ENCODE peak calls at places on chromosomes 7 and 10, in nine cellular contexts. X is occipital lobe, G is NCI-H345, C is activated gamma-delta T cell, H is brain microvascular endothelial cell, S is NCI-H748 treated with DMSO at 0.1 percent for 48 hours, R is cardiac muscle cell, Y is iPS-NIHi11, V is iris pigment epithelial cell. Z is an unnamed sample.

GRCh38 chr10:46033602-46034011 is 3.2 kb upstream of the NCOA4 start:
- DNase-seq in X (no peak), G (no peak), C (no peak), H (peak), S (no peak), R (peak), Y (no peak), V (peak), Z (no peak)

GRCh38 chr10:34555653-34556052 is 259.4 kb downstream of the PARD3 start:
- DNase-seq in X (no peak), G (no peak), C (no peak), H (no peak), S (no peak), R (no peak), Y (no peak), V (no peak), Z (no peak)

GRCh38 chr10:79446451-79447020 is 1.1 kb upstream of the ZCCHC24 start:
- DNase-seq in X (no peak), G (peak), C (peak), H (no peak), S (no peak), R (peak), Y (peak), V (no peak), Z (no peak)

GRCh38 chr10:11705687-11706086 is 36.5 kb upstream of the ECHDC3 start:
- DNase-seq in X (no peak), G (no peak), C (no peak), H (no peak), S (no peak), R (peak), Y (no peak), V (peak), Z (no peak)

GRCh38 chr10:131048595-131048994 is 262.9 kb downstream of the TCERG1L start:
- DNase-seq in X (no peak), G (no peak), C (no peak), H (no peak), S (no peak), R (no peak), Y (peak), V (no peak), Z (no peak)

GRCh38 chr10:50937230-50937907 is 51.9 kb upstream of the A1CF start:
- DNase-seq in X (no peak), G (peak), C (no peak), H (peak), S (no peak), R (peak), Y (peak), V (peak), Z (no peak)

GRCh38 chr10:103534621-103535498 is 41.4 kb downstream of the NEURL1 start:
- DNase-seq in X (no peak), G (peak), C (no peak), H (no peak), S (no peak), R (no peak), Y (peak), V (no peak), Z (peak)

GRCh38 chr10:101558671-101559595 is 29.1 kb downstream of the POLL start:
- DNase-seq in X (no peak), G (no peak), C (no peak), H (no peak), S (no peak), R (no peak), Y (no peak), V (no peak), Z (no peak)

GRCh38 chr7:114540291-114540690 is 125.7 kb downstream of the FOXP2 start:
- DNase-seq in X (no peak), G (no peak), C (no peak), H (no peak), S (no peak), R (no peak), Y (no peak), V (no peak), Z (no peak)

GRCh38 chr7:33739286-33739685 is 166.1 kb upstream of the BMPER start:
- DNase-seq in X (no peak), G (no peak), C (no peak), H (no peak), S (no peak), R (no peak), Y (no peak), V (no peak), Z (no peak)

GRCh38 chr7:491292-491957 is 28.2 kb downstream of the PDGFA start:
- DNase-seq in X (no peak), G (no peak), C (no peak), H (no peak), S (no peak), R (no peak), Y (no peak), V (no peak), Z (no peak)

GRCh38 chr7:148234715-148235114 is 355.9 kb upstream of the C7orf33 start:
- DNase-seq in X (no peak), G (no peak), C (no peak), H (no peak), S (no peak), R (no peak), Y (no peak), V (no peak), Z (no peak)

GRCh38 chr10:8379906-8380832 is 325.7 kb downstream of the GATA3 start:
- DNase-seq in X (no peak), G (no peak), C (no peak), H (no peak), S (no peak), R (no peak), Y (no peak), V (no peak), Z (no peak)

GRCh38 chr7:41979834-41980307 is 257.1 kb downstream of the GLI3 start:
- DNase-seq in X (no peak), G (no peak), C (no peak), H (peak), S (no peak), R (peak), Y (peak), V (peak), Z (no peak)

GRCh38 chr7:7331523-7331922 is 149.2 kb downstream of the C1GALT1 start:
- DNase-seq in X (no peak), G (no peak), C (no peak), H (no peak), S (no peak), R (no peak), Y (no peak), V (no peak), Z (no peak)

GRCh38 chr7:134722786-134723322 is 56.6 kb upstream of the CALD1 start:
- DNase-seq in X (no peak), G (no peak), C (no peak), H (no peak), S (no peak), R (no peak), Y (no peak), V (no peak), Z (no peak)

GRCh38 chr10:5292196-5292735 is 72.5 kb upstream of the UCN3 start:
- DNase-seq in X (no peak), G (no peak), C (no peak), H (no peak), S (peak), R (no peak), Y (no peak), V (peak), Z (no peak)

GRCh38 chr10:54342058-54342457 is 459.0 kb downstream of the PCDH15 start:
- DNase-seq in X (no peak), G (no peak), C (no peak), H (no peak), S (no peak), R (no peak), Y (no peak), V (no peak), Z (no peak)

GRCh38 chr7:94374231-94374630 is 20.5 kb upstream of the COL1A2 start:
- DNase-seq in X (no peak), G (no peak), C (no peak), H (peak), S (no peak), R (peak), Y (peak), V (peak), Z (no peak)

GRCh38 chr7:14748461-14748860 is 154.1 kb downstream of the DGKB start:
- DNase-seq in X (no peak), G (no peak), C (no peak), H (peak), S (no peak), R (peak), Y (no peak), V (peak), Z (no peak)

GRCh38 chr7:140653319-140654108 is 12.9 kb upstream of the DENND2A start:
- DNase-seq in X (peak), G (peak), C (no peak), H (peak), S (peak), R (peak), Y (peak), V (peak), Z (peak)

GRCh38 chr10:3978174-3978573 is 193.2 kb upstream of the KLF6 start:
- DNase-seq in X (no peak), G (no peak), C (no peak), H (peak), S (no peak), R (no peak), Y (no peak), V (peak), Z (no peak)

GRCh38 chr7:73738220-73738611 is 386 bp downstream of the ABHD11 start:
- DNase-seq in X (peak), G (peak), C (peak), H (peak), S (peak), R (peak), Y (peak), V (peak), Z (peak)

GRCh38 chr10:79113827-79114226 is 45.1 kb downstream of the ZMIZ1 start:
- DNase-seq in X (no peak), G (no peak), C (no peak), H (no peak), S (no peak), R (no peak), Y (peak), V (no peak), Z (no peak)

GRCh38 chr7:41755100-41755499 is 52.2 kb upstream of the INHBA start:
- DNase-seq in X (no peak), G (no peak), C (no peak), H (no peak), S (no peak), R (no peak), Y (no peak), V (no peak), Z (no peak)

GRCh38 chr7:8320174-8320573 is 58.2 kb upstream of the ICA1 start:
- DNase-seq in X (no peak), G (no peak), C (no peak), H (no peak), S (no peak), R (no peak), Y (no peak), V (no peak), Z (no peak)

GRCh38 chr7:130893441-130893894 is 159.5 kb upstream of the KLF14 start:
- DNase-seq in X (peak), G (no peak), C (no peak), H (no peak), S (no peak), R (peak), Y (no peak), V (peak), Z (no peak)

GRCh38 chr10:2094171-2094570 is 356.8 kb upstream of the ADARB2 start:
- DNase-seq in X (no peak), G (no peak), C (no peak), H (no peak), S (no peak), R (no peak), Y (no peak), V (no peak), Z (no peak)

GRCh38 chr7:55552320-55553086 is 19.8 kb downstream of the VOPP1 start:
- DNase-seq in X (peak), G (no peak), C (no peak), H (peak), S (no peak), R (peak), Y (peak), V (peak), Z (no peak)